ENCODE peak calls at places on chromosomes 13 and 19, in six cellular contexts. D, C, N, Q, R and L are unnamed samples.

GRCh38 chr13:77325371-77325941 is 1.4 kb downstream of the MYCBP2 start:
- DNase-seq in R (no peak), Q (no peak), D (no peak), C (no peak), N (no peak), L (no peak)

GRCh38 chr19:47765522-47766358 is 12.8 kb upstream of the SELENOW start:
- DNase-seq in C (no peak), Q (peak), N (peak), R (peak), D (peak), L (no peak)

GRCh38 chr19:39813264-39813998 is 20.5 kb downstream of the DYRK1B start:
- DNase-seq in R (no peak), Q (no peak), D (no peak), N (no peak), C (no peak), L (no peak)

GRCh38 chr13:94761407-94761806 is 49.1 kb upstream of the SOX21 start:
- DNase-seq in R (no peak), D (no peak), Q (no peak), N (no peak), C (no peak), L (no peak)

GRCh38 chr13:97257228-97257755 is 35.2 kb downstream of the MBNL2 start:
- DNase-seq in N (no peak), C (no peak), Q (no peak), D (no peak), R (no peak), L (no peak)

GRCh38 chr13:40406405-40407138 is 259.9 kb downstream of the FOXO1 start:
- DNase-seq in D (no peak), C (no peak), R (no peak), N (no peak), Q (no peak), L (no peak)

GRCh38 chr19:45161715-45162463 is 1.1 kb upstream of the NKPD1 start:
- DNase-seq in Q (no peak), C (no peak), N (no peak), R (no peak), D (no peak), L (no peak)

GRCh38 chr19:18939922-18940775 is 868 bp downstream of the HOMER3 start:
- DNase-seq in C (no peak), D (no peak), R (no peak), Q (peak), N (peak), L (no peak)

GRCh38 chr13:112711528-112712265 is 21.9 kb downstream of the ATP11A start:
- DNase-seq in R (no peak), N (peak), C (peak), D (no peak), Q (no peak), L (no peak)

GRCh38 chr19:17658666-17659065 is 29.5 kb downstream of the UNC13A start:
- DNase-seq in N (no peak), Q (no peak), R (no peak), D (no peak), C (no peak), L (no peak)

GRCh38 chr13:75175575-75175974 is 306.4 kb downstream of the TBC1D4 start:
- DNase-seq in C (no peak), N (no peak), D (no peak), Q (no peak), R (no peak), L (no peak)

GRCh38 chr19:32866061-32866460 is 3.5 kb downstream of the SLC7A9 start:
- DNase-seq in C (no peak), N (no peak), Q (no peak), R (no peak), D (no peak), L (no peak)

GRCh38 chr19:35785087-35785627 is 9.8 kb downstream of the ARHGAP33 start:
- DNase-seq in R (no peak), D (no peak), Q (no peak), N (no peak), C (no peak), L (no peak)